ENCODE peak calls at places on chromosomes 3 and 15, in ten cellular contexts. L is T-helper 2 cell; A is hypothalamus; U is KBM-7; D is Caco-2; R is AG10803; V is IMR-90; H is HFF-Myc; W is CD4-positive, alpha-beta T cell; G is HEK293T. Z is an unnamed sample.

GRCh38 chr15:89122532-89123525 is 34.6 kb downstream of the ABHD2 start:
- DNase-seq in L (no peak), A (no peak), U (no peak), D (no peak), R (peak), V (peak), H (no peak), W (no peak), G (no peak), Z (no peak)

GRCh38 chr3:160919942-160920341 is 163.9 kb downstream of the PPM1L start:
- DNase-seq in L (no peak), A (no peak), U (no peak), D (no peak), R (no peak), V (no peak), H (no peak), W (no peak), G (no peak), Z (no peak)

GRCh38 chr3:194046995-194047681 is 88.8 kb upstream of the HES1 start:
- DNase-seq in L (no peak), A (no peak), U (peak), D (no peak), R (peak), V (no peak), H (no peak), W (no peak), G (no peak), Z (no peak)

GRCh38 chr3:170908235-170909116 is at the start of gene EIF5A2:
- DNase-seq in L (peak), A (peak), U (peak), D (peak), R (peak), V (peak), H (peak), W (peak), G (peak), Z (peak)

GRCh38 chr3:131526801-131527347 is 24.1 kb upstream of the MRPL3 start:
- DNase-seq in L (no peak), A (peak), U (no peak), D (no peak), R (peak), V (peak), H (no peak), W (no peak), G (no peak), Z (no peak)

GRCh38 chr15:60002528-60003218 is 1.4 kb upstream of the FOXB1 start:
- DNase-seq in L (no peak), A (no peak), U (no peak), D (no peak), R (no peak), V (peak), H (no peak), W (no peak), G (no peak), Z (no peak)

GRCh38 chr15:74799843-74800558 is 12.6 kb upstream of the LMAN1L start:
- DNase-seq in L (peak), A (no peak), U (peak), D (peak), R (peak), V (peak), H (no peak), W (peak), G (peak), Z (peak)

GRCh38 chr15:93497256-93497655 is 408.2 kb upstream of the RGMA start:
- DNase-seq in L (no peak), A (no peak), U (no peak), D (no peak), R (no peak), V (no peak), H (no peak), W (no peak), G (no peak), Z (no peak)

GRCh38 chr3:77161098-77161497 is 121.2 kb downstream of the ROBO2 start:
- DNase-seq in L (no peak), A (no peak), U (no peak), D (no peak), R (no peak), V (no peak), H (no peak), W (no peak), G (no peak), Z (no peak)

GRCh38 chr15:72368895-72369294 is 6.9 kb downstream of the HEXA start:
- DNase-seq in L (no peak), A (no peak), U (peak), D (no peak), R (no peak), V (no peak), H (no peak), W (no peak), G (no peak), Z (no peak)

GRCh38 chr15:59550961-59551360 is 60.6 kb upstream of the GCNT3 start:
- DNase-seq in L (no peak), A (no peak), U (no peak), D (peak), R (no peak), V (no peak), H (no peak), W (no peak), G (no peak), Z (no peak)

GRCh38 chr3:125024817-125025216 is 31.0 kb downstream of the HEG1 start:
- DNase-seq in L (no peak), A (no peak), U (no peak), D (no peak), R (no peak), V (no peak), H (no peak), W (no peak), G (no peak), Z (no peak)

GRCh38 chr15:61420546-61420945 is 191.4 kb upstream of the RORA start:
- DNase-seq in L (no peak), A (no peak), U (no peak), D (no peak), R (no peak), V (no peak), H (no peak), W (no peak), G (no peak), Z (no peak)